ENCODE peak calls at places on chromosomes 5 and 9, in nine cellular contexts. Y is tibial nerve; L is naive thymus-derived CD4-positive, alpha-beta T cell; D is HCT116; Z is endothelial cell of umbilical vein; I is upper lobe of right lung; S is GM23248; B is left ventricle myocardium inferior; O is esophagus squamous epithelium. J is an unnamed sample.

GRCh38 chr5:132445930-132446329 is 44.6 kb downstream of the IRF1 start:
- DNase-seq in Y (no peak), L (no peak), D (no peak), Z (no peak), I (no peak), S (no peak), B (no peak), O (no peak), J (peak; percentile 61)

GRCh38 chr5:58200451-58200850 is 259.4 kb downstream of the PLK2 start:
- DNase-seq in Y (no peak), L (no peak), D (no peak), Z (no peak), I (no peak), S (no peak), B (no peak), O (no peak), J (no peak)

GRCh38 chr9:121929893-121930875 is 162.9 kb downstream of the TTLL11 start:
- DNase-seq in Y (no peak), L (no peak), D (peak; percentile 10), Z (peak; percentile 28), I (no peak), S (no peak), B (no peak), O (no peak), J (no peak)

GRCh38 chr9:12980482-12980881 is 205.7 kb downstream of the LURAP1L start:
- DNase-seq in Y (no peak), L (no peak), D (no peak), Z (no peak), I (no peak), S (no peak), B (no peak), O (no peak), J (no peak)

GRCh38 chr5:1882337-1883119 is at the start of gene IRX4:
- DNase-seq in Y (no peak), L (no peak), D (peak; percentile 42), Z (no peak), I (no peak), S (peak; percentile 45), B (no peak), O (no peak), J (no peak)

GRCh38 chr5:61277190-61277589 is 54.9 kb upstream of the ZSWIM6 start:
- DNase-seq in Y (no peak), L (peak; percentile 29), D (no peak), Z (peak; percentile 83), I (no peak), S (peak; percentile 46), B (no peak), O (no peak), J (peak; percentile 56)

GRCh38 chr9:107782381-107782780 is 292.8 kb upstream of the KLF4 start:
- DNase-seq in Y (no peak), L (no peak), D (no peak), Z (no peak), I (no peak), S (peak; percentile 73), B (no peak), O (no peak), J (no peak)

GRCh38 chr9:112753725-112754124 is 3.2 kb downstream of the SNX30 start:
- DNase-seq in Y (no peak), L (no peak), D (peak; percentile 36), Z (no peak), I (no peak), S (peak; percentile 97), B (no peak), O (no peak), J (peak; percentile 53)

GRCh38 chr9:107707915-107708441 is 218.4 kb upstream of the KLF4 start:
- DNase-seq in Y (no peak), L (no peak), D (no peak), Z (no peak), I (no peak), S (peak; percentile 84), B (no peak), O (no peak), J (peak; percentile 55)

GRCh38 chr5:64654184-64654938 is 35.9 kb upstream of the SHISAL2B start:
- DNase-seq in Y (no peak), L (no peak), D (no peak), Z (no peak), I (no peak), S (no peak), B (no peak), O (no peak), J (no peak)

GRCh38 chr5:95822038-95822407 is 503 bp downstream of the GLRX start:
- DNase-seq in Y (no peak), L (peak; percentile 37), D (no peak), Z (peak; percentile 71), I (peak; percentile 82), S (peak; percentile 84), B (peak; percentile 69), O (peak; percentile 7), J (peak; percentile 59)

GRCh38 chr5:53239301-53239990 is 129.9 kb upstream of the MOCS2 start:
- DNase-seq in Y (no peak), L (no peak), D (no peak), Z (no peak), I (no peak), S (peak; percentile 23), B (no peak), O (no peak), J (no peak)

GRCh38 chr5:172659909-172660628 is 19.0 kb downstream of the NEURL1B start:
- DNase-seq in Y (peak; percentile 77), L (no peak), D (no peak), Z (no peak), I (peak; percentile 83), S (peak; percentile 91), B (peak; percentile 91), O (no peak), J (peak; percentile 91)

GRCh38 chr5:45847877-45848276 is 151.7 kb upstream of the HCN1 start:
- DNase-seq in Y (no peak), L (no peak), D (no peak), Z (no peak), I (no peak), S (no peak), B (no peak), O (no peak), J (no peak)

GRCh38 chr9:130815242-130815808 is 19.7 kb upstream of the ABL1 start:
- DNase-seq in Y (no peak), L (no peak), D (no peak), Z (no peak), I (no peak), S (no peak), B (no peak), O (no peak), J (no peak)

GRCh38 chr5:75720882-75721281 is 3.6 kb upstream of the POC5 start:
- DNase-seq in Y (no peak), L (no peak), D (no peak), Z (no peak), I (no peak), S (no peak), B (no peak), O (no peak), J (no peak)

GRCh38 chr9:21965401-21965951 is 28.7 kb downstream of the CDKN2A start:
- DNase-seq in Y (no peak), L (no peak), D (no peak), Z (peak; percentile 68), I (peak; percentile 78), S (peak; percentile 93), B (no peak), O (no peak), J (no peak)

GRCh38 chr5:62206150-62206829 is 99.7 kb upstream of the KIF2A start:
- DNase-seq in Y (no peak), L (no peak), D (peak; percentile 38), Z (no peak), I (no peak), S (peak; percentile 36), B (no peak), O (no peak), J (no peak)

GRCh38 chr5:155087036-155087435 is 73.5 kb downstream of the KIF4B start:
- DNase-seq in Y (no peak), L (no peak), D (no peak), Z (no peak), I (no peak), S (peak; percentile 59), B (no peak), O (no peak), J (no peak)
- H3K27ac ChIP-seq in Y (no peak overlapping the region), L (no peak overlapping the region), D (no peak overlapping the region), Z (no peak overlapping the region), I (no peak overlapping the region), S (no peak overlapping the region), B (no peak overlapping the region), O (no peak overlapping the region), J (no peak overlapping the region)

DNA sequence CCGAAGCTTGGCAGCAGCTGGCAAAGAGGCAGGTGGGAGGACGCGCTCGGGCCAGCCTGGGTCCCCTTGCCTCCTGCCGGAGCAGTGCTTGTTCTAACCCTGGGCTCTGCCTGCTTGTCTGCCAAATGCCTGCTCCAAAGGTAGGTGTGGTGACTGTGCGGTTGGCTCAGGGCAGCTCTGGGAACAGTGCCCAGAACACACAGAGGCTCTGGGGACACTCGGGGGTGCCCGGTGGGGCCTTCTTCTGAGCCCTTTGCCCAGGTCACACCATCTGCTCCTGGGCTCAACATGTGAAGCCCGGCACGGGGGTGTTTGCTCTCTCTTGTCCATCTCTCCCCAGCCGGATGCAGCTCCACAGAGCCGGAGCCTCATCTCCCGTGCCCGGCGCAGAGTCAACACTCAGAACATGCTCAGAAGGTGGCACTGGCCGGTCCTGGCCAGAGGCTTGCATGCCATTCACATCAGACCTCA is 157.3 kb downstream of the OLFM1 start:
- DNase-seq in Y (no peak), L (no peak), D (no peak), Z (no peak), I (peak; percentile 70), S (no peak), B (peak; percentile 38), O (no peak), J (no peak)
- H3K4me3 ChIP-seq in Y (no peak overlapping the region), L (no peak overlapping the region), D (no peak overlapping the region), Z (no peak overlapping the region), I (no peak overlapping the region), S (no peak overlapping the region), B (no peak overlapping the region), O (no peak overlapping the region), J (no peak overlapping the region)

DNA sequence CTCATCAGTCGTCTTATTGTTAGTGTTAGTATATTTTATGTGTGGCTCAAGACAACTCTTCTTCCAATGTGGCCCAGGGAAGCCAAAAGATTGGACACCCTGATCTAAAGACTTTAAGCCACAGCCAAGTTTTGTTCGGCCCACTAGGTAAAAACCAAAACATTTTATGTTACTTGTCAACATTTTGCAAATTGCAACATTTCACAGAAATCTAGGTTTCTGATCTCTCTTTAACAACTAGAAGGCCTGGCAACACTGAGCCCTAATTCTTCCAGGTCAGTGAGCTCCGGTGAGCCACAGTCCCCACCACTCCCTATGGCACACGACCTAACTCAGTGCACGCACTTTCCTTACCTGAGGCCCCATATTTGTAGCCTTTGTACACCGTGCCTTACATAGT is 24.0 kb downstream of the MYO10 start:
- DNase-seq in Y (no peak), L (no peak), D (no peak), Z (no peak), I (no peak), S (no peak), B (no peak), O (no peak), J (no peak)
- H3K4me1 ChIP-seq in Y (no peaks in the 10 kb centered on the region), L (no peaks in the 10 kb centered on the region), D (peaks cover 57% of the 10 kb centered on the region), Z (peaks cover 40% of the 10 kb centered on the region), I (peaks cover 26% of the 10 kb centered on the region), S (peaks cover 34% of the 10 kb centered on the region), B (no peaks in the 10 kb centered on the region), O (peaks cover 39% of the 10 kb centered on the region), J (peaks cover 54% of the 10 kb centered on the region)

DNA sequence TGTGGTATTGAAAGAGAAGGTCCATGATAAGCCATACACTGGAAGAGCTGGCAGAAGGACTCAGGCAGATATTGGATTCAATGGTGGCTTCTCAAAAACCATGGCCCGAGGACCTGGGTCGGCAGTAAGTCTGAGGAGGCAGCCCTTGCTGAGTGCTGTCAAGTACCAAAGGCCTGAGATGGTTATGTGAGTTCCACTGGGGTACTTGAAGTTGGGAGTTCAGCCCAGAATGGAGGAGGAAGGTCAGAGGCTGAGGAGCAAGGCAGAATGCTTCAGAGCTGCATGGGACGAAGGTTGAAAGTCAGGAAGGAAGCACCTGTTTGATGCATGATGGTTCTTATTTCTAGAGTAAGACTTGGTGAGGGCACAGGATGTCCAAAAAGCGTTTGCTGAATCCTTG is 194.9 kb downstream of the DIRAS2 start:
- DNase-seq in Y (no peak), L (no peak), D (no peak), Z (no peak), I (no peak), S (no peak), B (no peak), O (no peak), J (no peak)
- H3K27ac ChIP-seq in Y (no peak overlapping the region), L (no peak overlapping the region), D (no peak overlapping the region), Z (no peak overlapping the region), I (no peak overlapping the region), S (no peak overlapping the region), B (no peak overlapping the region), O (no peak overlapping the region), J (no peak overlapping the region)